ENCODE peak calls at places on chromosomes 6 and 20, in six cellular contexts. One of them, this sample, is unnamed.

GRCh38 chr20:42598586-42598985 is 591.1 kb downstream of the PTPRT start:
- DNase-seq in NAMALWA: no peak
- DNase-seq in iris pigment epithelial cell: no peak
- DNase-seq in NCI-H524: no peak
- DNase-seq in HL-60: no peak
- DNase-seq in stimulated activated CD4-positive, alpha-beta T cell treated with anti-CD3 and anti-CD28 coated beads, Interleukin-15, amount 100 ng/mL, for 1 hour: no peak
- DNase-seq in this sample: no peak

GRCh38 chr20:63964412-63964811 is 5.3 kb downstream of the ZNF512B start:
- DNase-seq in NCI-H524: no peak
- DNase-seq in NAMALWA: no peak
- DNase-seq in iris pigment epithelial cell: no peak
- DNase-seq in stimulated activated CD4-positive, alpha-beta T cell treated with anti-CD3 and anti-CD28 coated beads, Interleukin-15, amount 100 ng/mL, for 1 hour: no peak
- DNase-seq in HL-60: no peak
- DNase-seq in this sample: no peak

GRCh38 chr20:46694484-46694883 is 5.2 kb upstream of the TP53RK start:
- DNase-seq in NAMALWA: peak
- DNase-seq in NCI-H524: no peak
- DNase-seq in iris pigment epithelial cell: peak
- DNase-seq in stimulated activated CD4-positive, alpha-beta T cell treated with anti-CD3 and anti-CD28 coated beads, Interleukin-15, amount 100 ng/mL, for 1 hour: no peak
- DNase-seq in HL-60: no peak
- DNase-seq in this sample: no peak

GRCh38 chr6:44359973-44360372 is 17.5 kb downstream of the SPATS1 start:
- DNase-seq in stimulated activated CD4-positive, alpha-beta T cell treated with anti-CD3 and anti-CD28 coated beads, Interleukin-15, amount 100 ng/mL, for 1 hour: no peak
- DNase-seq in NCI-H524: no peak
- DNase-seq in iris pigment epithelial cell: no peak
- DNase-seq in NAMALWA: no peak
- DNase-seq in HL-60: no peak
- DNase-seq in this sample: no peak

GRCh38 chr6:169250660-169251059 is 3.0 kb downstream of the THBS2 start:
- DNase-seq in NCI-H524: no peak
- DNase-seq in stimulated activated CD4-positive, alpha-beta T cell treated with anti-CD3 and anti-CD28 coated beads, Interleukin-15, amount 100 ng/mL, for 1 hour: no peak
- DNase-seq in HL-60: no peak
- DNase-seq in NAMALWA: no peak
- DNase-seq in iris pigment epithelial cell: peak
- DNase-seq in this sample: no peak

GRCh38 chr6:139568956-139569538 is 194.6 kb upstream of the CITED2 start:
- DNase-seq in NCI-H524: no peak
- DNase-seq in NAMALWA: no peak
- DNase-seq in stimulated activated CD4-positive, alpha-beta T cell treated with anti-CD3 and anti-CD28 coated beads, Interleukin-15, amount 100 ng/mL, for 1 hour: no peak
- DNase-seq in HL-60: no peak
- DNase-seq in iris pigment epithelial cell: peak
- DNase-seq in this sample: no peak

GRCh38 chr6:12328701-12329100 is 38.5 kb downstream of the EDN1 start:
- DNase-seq in HL-60: no peak
- DNase-seq in stimulated activated CD4-positive, alpha-beta T cell treated with anti-CD3 and anti-CD28 coated beads, Interleukin-15, amount 100 ng/mL, for 1 hour: no peak
- DNase-seq in NCI-H524: no peak
- DNase-seq in iris pigment epithelial cell: no peak
- DNase-seq in NAMALWA: no peak
- DNase-seq in this sample: no peak

GRCh38 chr6:139330841-139331500 is 39.2 kb upstream of the TXLNB start:
- DNase-seq in NCI-H524: no peak
- DNase-seq in HL-60: no peak
- DNase-seq in NAMALWA: no peak
- DNase-seq in iris pigment epithelial cell: no peak
- DNase-seq in stimulated activated CD4-positive, alpha-beta T cell treated with anti-CD3 and anti-CD28 coated beads, Interleukin-15, amount 100 ng/mL, for 1 hour: no peak
- DNase-seq in this sample: no peak

GRCh38 chr6:89984926-89985743 is 90.9 kb downstream of the GJA10 start:
- DNase-seq in HL-60: no peak
- DNase-seq in NCI-H524: peak
- DNase-seq in iris pigment epithelial cell: peak
- DNase-seq in NAMALWA: no peak
- DNase-seq in stimulated activated CD4-positive, alpha-beta T cell treated with anti-CD3 and anti-CD28 coated beads, Interleukin-15, amount 100 ng/mL, for 1 hour: no peak
- DNase-seq in this sample: no peak

This sample was measured in CD14-positive monocyte.